ENCODE peak calls at places on chromosomes 4 and X, in nine cellular contexts. P is mammary epithelial cell, L is NCI-H1694, U is hepatocyte, K is HuH-7.5, X is NCI-H446, I is NCI-H1092 treated with DMSO at 0.1 percent for 48 hours, R is putamen, D is C1 segment of cervical spinal cord. N is an unnamed sample.

GRCh38 chr4:118740869-118741268 is 55.7 kb downstream of the METTL14 start:
- DNase-seq in X (peak; percentile 44), P (no peak), L (peak; percentile 44), D (no peak), I (peak; percentile 35), R (no peak), K (no peak), U (peak; percentile 30), N (peak; percentile 9)

GRCh38 chr4:109966891-109967481 is 54.3 kb downstream of the EGF start:
- DNase-seq in L (no peak), D (no peak), R (no peak), I (no peak), K (no peak), U (no peak), P (no peak), X (no peak), N (no peak)

GRCh38 chr4:145012841-145013240 is 85.2 kb downstream of the ANAPC10 start:
- DNase-seq in I (no peak), R (no peak), L (no peak), X (no peak), P (peak; percentile 62), K (no peak), D (no peak), U (no peak), N (no peak)

GRCh38 chrX:53265771-53266170 is 15.6 kb downstream of the IQSEC2 start:
- DNase-seq in I (no peak), R (no peak), D (no peak), L (no peak), X (no peak), K (no peak), U (no peak), P (peak; percentile 63), N (no peak)

GRCh38 chrX:134171661-134172587 is 65.1 kb upstream of the CCDC160 start:
- DNase-seq in I (no peak), U (peak; percentile 40), L (no peak), R (peak; percentile 20), D (peak; percentile 17), P (no peak), X (peak; percentile 74), K (no peak), N (peak; percentile 81)

GRCh38 chr4:121370729-121371325 is 10.0 kb downstream of the QRFPR start:
- DNase-seq in P (peak; percentile 28), R (peak; percentile 38), D (no peak), X (peak; percentile 59), L (no peak), K (peak; percentile 4), U (peak; percentile 63), I (peak; percentile 56), N (peak; percentile 62)

GRCh38 chr4:10334506-10335028 is 122.7 kb downstream of the ZNF518B start:
- DNase-seq in P (no peak), D (no peak), X (no peak), K (no peak), U (no peak), I (no peak), R (no peak), L (no peak), N (no peak)

GRCh38 chr4:5717449-5718158 is 6.6 kb downstream of the EVC start:
- DNase-seq in K (no peak), I (no peak), R (no peak), L (no peak), U (no peak), P (no peak), X (no peak), D (no peak), N (no peak)

GRCh38 chr4:7419961-7420660 is 14.6 kb downstream of the PSAPL1 start:
- DNase-seq in U (no peak), K (no peak), L (no peak), P (no peak), I (peak; percentile 61), D (no peak), X (no peak), R (no peak), N (no peak)

GRCh38 chrX:118603981-118604380 is 108.4 kb downstream of the DOCK11 start:
- DNase-seq in U (peak; percentile 57), X (peak; percentile 61), R (peak; percentile 34), I (peak; percentile 74), K (no peak), D (no peak), P (peak; percentile 39), L (peak; percentile 67), N (peak; percentile 75)

GRCh38 chrX:15789979-15790765 is at the start of gene ZRSR2:
- DNase-seq in D (peak; percentile 50), I (peak; percentile 92), L (peak; percentile 20), X (peak; percentile 74), P (peak; percentile 90), K (peak; percentile 50), R (peak; percentile 82), U (peak; percentile 94), N (peak; percentile 94)

GRCh38 chr4:11467931-11468330 is 39.2 kb upstream of the HS3ST1 start:
- DNase-seq in I (no peak), D (no peak), L (no peak), K (no peak), X (no peak), R (no peak), P (no peak), U (no peak), N (no peak)

GRCh38 chr4:108651068-108651794 is 832 bp downstream of the OSTC start:
- DNase-seq in I (no peak), L (no peak), R (no peak), K (no peak), P (peak; percentile 27), U (peak; percentile 49), X (no peak), D (no peak), N (peak; percentile 37)

GRCh38 chrX:86930419-86930818 is 587.2 kb upstream of the KLHL4 start:
- DNase-seq in R (no peak), L (no peak), K (no peak), D (no peak), I (no peak), P (no peak), U (no peak), X (no peak), N (no peak)

GRCh38 chr4:77035153-77035552 is 40.6 kb downstream of the CCNI start:
- DNase-seq in I (no peak), L (no peak), K (no peak), U (no peak), X (no peak), R (no peak), P (no peak), D (no peak), N (no peak)

GRCh38 chrX:148459343-148459742 is 41.1 kb upstream of the AFF2 start:
- DNase-seq in K (no peak), X (no peak), P (no peak), D (no peak), I (no peak), R (no peak), L (no peak), U (no peak), N (no peak)

GRCh38 chr4:174681723-174682300 is 147.2 kb downstream of the GLRA3 start:
- DNase-seq in P (peak; percentile 9), X (no peak), D (no peak), I (no peak), R (no peak), K (no peak), L (no peak), U (peak; percentile 29), N (no peak)

GRCh38 chrX:41027388-41027787 is 57.9 kb upstream of the USP9X start:
- DNase-seq in K (no peak), R (no peak), D (no peak), X (peak; percentile 2), L (no peak), U (peak; percentile 34), I (no peak), P (peak; percentile 67), N (peak; percentile 9)

GRCh38 chr4:172992648-172993356 is 175.8 kb upstream of the GALNT7 start:
- DNase-seq in X (no peak), I (no peak), U (no peak), K (no peak), L (no peak), D (no peak), R (no peak), P (no peak), N (no peak)

GRCh38 chr4:179095585-179096228 is 1653.5 kb upstream of the AGA start:
- DNase-seq in R (no peak), D (no peak), L (no peak), P (no peak), I (no peak), X (no peak), U (peak; percentile 68), K (no peak), N (peak; percentile 86)

GRCh38 chr4:140653718-140654515 is 85.2 kb upstream of the UCP1 start:
- DNase-seq in U (peak; percentile 70), L (no peak), D (no peak), I (no peak), R (no peak), X (no peak), K (no peak), P (no peak), N (peak; percentile 37)

GRCh38 chrX:130120321-130120731 is 10.0 kb upstream of the ELF4 start:
- DNase-seq in L (no peak), U (peak; percentile 53), D (no peak), P (no peak), K (peak; percentile 32), R (no peak), I (no peak), X (no peak), N (no peak)

GRCh38 chr4:67721770-67722597 is 21.0 kb upstream of the UBA6 start:
- DNase-seq in X (no peak), K (no peak), P (peak; percentile 95), U (no peak), I (no peak), L (no peak), D (no peak), R (no peak), N (no peak)

GRCh38 chr4:15996773-15997172 is 33.8 kb upstream of the FGFBP2 start:
- DNase-seq in U (no peak), X (no peak), D (no peak), R (no peak), K (no peak), P (no peak), I (no peak), L (no peak), N (no peak)

GRCh38 chr4:156190606-156191005 is 236.9 kb upstream of the CTSO start:
- DNase-seq in U (no peak), X (no peak), R (no peak), K (no peak), D (no peak), I (no peak), L (no peak), P (peak; percentile 56), N (no peak)

GRCh38 chrX:150291014-150291413 is 72.1 kb upstream of the MAMLD1 start:
- DNase-seq in X (no peak), K (no peak), I (no peak), P (peak; percentile 48), L (no peak), D (peak; percentile 4), U (no peak), R (peak; percentile 92), N (no peak)

GRCh38 chrX:41085883-41086626 is 810 bp downstream of the USP9X start:
- DNase-seq in I (peak; percentile 43), U (peak; percentile 68), D (peak; percentile 37), P (peak; percentile 56), K (no peak), R (peak; percentile 34), X (no peak), L (no peak), N (peak; percentile 78)

GRCh38 chrX:9955506-9955905 is 11.7 kb upstream of the CLDN34 start:
- DNase-seq in L (no peak), K (no peak), X (no peak), P (no peak), U (no peak), I (no peak), R (no peak), D (no peak), N (no peak)